ENCODE peak calls at places on chromosomes 12 and 14, in four cellular contexts. X is HepG2, N is WTC11, H is K562. I is an unnamed sample.

GRCh38 chr12:114767906-114768697 is 84.1 kb upstream of the TBX3 start:
- DNase-seq in X (peak; percentile 53), N (peak; percentile 30), H (no peak), I (no peak)

GRCh38 chr12:63028951-63029350 is 94.0 kb upstream of the PPM1H start:
- DNase-seq in N (no peak), X (no peak), H (no peak), I (no peak)

GRCh38 chr12:109706747-109707469 is 6.7 kb upstream of the FAM222A start:
- DNase-seq in X (peak; percentile 94), H (no peak), N (no peak), I (no peak)

GRCh38 chr12:107319536-107320030 is 226.2 kb upstream of the CRY1 start:
- DNase-seq in X (no peak), N (no peak), H (no peak), I (no peak)

GRCh38 chr14:37230551-37231194 is 32.9 kb downstream of the MIPOL1 start:
- DNase-seq in N (no peak), H (peak; percentile 42), X (peak; percentile 90), I (no peak)

GRCh38 chr14:32252030-32252670 is 49.1 kb upstream of the RNU6-8 start:
- DNase-seq in H (peak; percentile 38), X (peak; percentile 89), N (peak; percentile 37), I (peak; percentile 36)

GRCh38 chr12:59632408-59632807 is 36.6 kb downstream of the SLC16A7 start:
- DNase-seq in H (no peak), N (no peak), X (no peak), I (no peak)

GRCh38 chr12:68225576-68226476 is at the start of gene IL26:
- DNase-seq in N (no peak), X (no peak), H (no peak), I (no peak)

GRCh38 chr12:7917392-7918267 is 18.4 kb downstream of the SLC2A3 start:
- DNase-seq in N (no peak), X (no peak), H (no peak), I (no peak)

GRCh38 chr12:7916936-7917335 is 19.1 kb downstream of the SLC2A3 start:
- DNase-seq in X (no peak), N (no peak), H (no peak), I (no peak)

DNA sequence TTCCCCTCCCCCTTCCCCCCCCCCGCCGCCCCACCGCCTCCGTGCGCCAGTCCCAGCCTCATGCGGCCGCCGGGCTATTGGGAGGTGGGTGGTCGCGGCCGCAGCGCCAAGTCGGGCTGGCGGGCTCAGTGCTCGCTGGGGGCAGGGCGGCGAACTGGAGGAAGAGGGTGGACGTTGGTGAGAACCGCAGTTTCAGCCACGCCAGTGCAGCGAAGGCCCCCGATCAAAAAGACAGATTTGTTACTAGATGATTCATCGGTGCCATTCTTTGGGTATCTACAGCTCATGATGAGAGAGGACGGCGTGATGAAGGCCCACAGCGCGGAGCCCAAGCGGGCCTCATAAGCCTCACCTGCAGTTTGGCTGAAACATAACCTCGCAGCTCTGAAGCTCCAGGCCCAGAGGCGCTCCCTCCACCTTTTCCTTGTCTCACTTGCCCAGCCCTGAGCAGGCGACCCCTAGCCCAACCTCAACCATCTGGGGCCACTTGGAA is 20.0 kb downstream of the SLC2A3 start:
- DNase-seq in X (no peak), H (no peak), N (peak; percentile 25), I (no peak)
- TF ChIP-seq NR2C2 in X (no peak), H (no peak), N (no peak), I (no peak)

GRCh38 chr14:53186532-53186931 is 33.4 kb upstream of the DDHD1 start:
- DNase-seq in H (no peak), X (no peak), N (no peak), I (no peak)

GRCh38 chr14:53187921-53188463 is 34.9 kb upstream of the DDHD1 start:
- DNase-seq in X (no peak), H (no peak), N (no peak), I (no peak)

GRCh38 chr14:53183071-53183470 is 29.9 kb upstream of the DDHD1 start:
- DNase-seq in N (no peak), X (no peak), H (no peak), I (no peak)

GRCh38 chr14:53180272-53181221 is 27.4 kb upstream of the DDHD1 start:
- DNase-seq in H (peak; percentile 7), N (peak; percentile 68), X (peak; percentile 15), I (peak; percentile 78)

GRCh38 chr14:53183611-53184010 is 30.5 kb upstream of the DDHD1 start:
- DNase-seq in X (no peak), N (no peak), H (no peak), I (no peak)
- TF ChIP-seq NR2C2 in X (no peak), N (no peak), H (no peak), I (no peak)

GRCh38 chr14:99777956-99778355 is 15.3 kb upstream of the EML1 start:
- DNase-seq in N (no peak), X (no peak), H (no peak), I (no peak)

GRCh38 chr14:99781853-99782610 is 11.2 kb upstream of the EML1 start:
- DNase-seq in X (no peak), H (no peak), N (no peak), I (no peak)

GRCh38 chr14:99781091-99781490 is 12.1 kb upstream of the EML1 start:
- DNase-seq in H (no peak), X (no peak), N (no peak), I (no peak)

GRCh38 chr14:99779751-99780150 is 13.5 kb upstream of the EML1 start:
- DNase-seq in N (no peak), H (no peak), X (no peak), I (no peak)

GRCh38 chr14:99780690-99781089 is 12.5 kb upstream of the EML1 start:
- DNase-seq in H (no peak), N (no peak), X (peak; percentile 48), I (no peak)
- TF ChIP-seq NR2C2 in H (no peak), N (no peak), X (no peak), I (no peak)

GRCh38 chr12:91718326-91718725 is 427.3 kb downstream of the BTG1 start:
- DNase-seq in H (no peak), N (no peak), X (no peak), I (no peak)
- TF ChIP-seq NR2C2 in H (no peak), N (no peak), X (no peak), I (no peak)

GRCh38 chr14:104245075-104245474 is 106.7 kb downstream of the KIF26A start:
- DNase-seq in H (no peak), N (no peak), X (no peak), I (no peak)

GRCh38 chr14:104245723-104246122 is 107.3 kb downstream of the KIF26A start:
- DNase-seq in H (no peak), N (no peak), X (no peak), I (no peak)

GRCh38 chr14:104246401-104247335 is 108.3 kb downstream of the KIF26A start:
- DNase-seq in H (no peak), X (no peak), N (no peak), I (no peak)

GRCh38 chr14:104243200-104243599 is 104.8 kb downstream of the KIF26A start:
- DNase-seq in X (no peak), H (no peak), N (no peak), I (no peak)

DNA sequence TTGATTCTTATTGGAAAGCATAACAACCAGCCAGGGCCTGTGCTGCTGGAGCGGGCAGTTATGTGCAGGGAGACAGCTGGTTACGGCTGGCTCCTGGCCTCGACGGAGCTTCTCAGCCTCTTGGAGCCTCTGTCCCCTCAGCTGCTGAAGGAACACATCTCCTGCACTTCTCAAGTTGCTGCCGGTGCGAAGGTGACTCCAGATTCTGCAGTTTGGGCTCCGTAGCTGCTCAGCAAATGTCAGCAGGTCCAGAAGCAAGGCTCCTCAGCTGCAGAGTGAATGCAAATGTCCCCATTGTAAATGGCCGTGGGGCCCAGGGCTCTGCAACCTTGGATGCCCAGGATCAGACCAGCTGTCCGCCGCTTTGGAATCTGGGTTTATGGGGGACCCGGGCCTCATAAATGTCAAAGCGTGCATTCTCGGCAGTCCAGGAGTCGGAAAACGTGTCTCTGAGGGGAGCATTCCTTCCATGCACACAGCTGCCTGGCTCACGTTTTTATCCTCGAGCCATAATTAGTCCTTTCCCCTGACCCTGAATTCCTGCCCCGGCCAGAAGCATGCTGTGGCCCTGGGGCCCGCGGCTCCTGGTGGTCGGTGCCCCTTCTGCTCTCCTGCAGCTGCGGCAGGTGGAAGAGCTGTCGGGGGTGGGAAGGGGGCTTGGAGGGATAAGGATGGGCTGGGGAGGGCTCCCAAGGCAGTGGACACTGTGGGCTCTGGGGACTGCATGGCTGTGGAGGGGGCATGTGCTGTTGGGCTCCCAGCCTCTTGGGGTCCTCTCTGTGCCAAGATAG is 106.0 kb downstream of the KIF26A start:
- DNase-seq in X (no peak), H (no peak), N (no peak), I (no peak)
- TF ChIP-seq NR2C2 in X (no peak), H (no peak), N (no peak), I (no peak)

DNA sequence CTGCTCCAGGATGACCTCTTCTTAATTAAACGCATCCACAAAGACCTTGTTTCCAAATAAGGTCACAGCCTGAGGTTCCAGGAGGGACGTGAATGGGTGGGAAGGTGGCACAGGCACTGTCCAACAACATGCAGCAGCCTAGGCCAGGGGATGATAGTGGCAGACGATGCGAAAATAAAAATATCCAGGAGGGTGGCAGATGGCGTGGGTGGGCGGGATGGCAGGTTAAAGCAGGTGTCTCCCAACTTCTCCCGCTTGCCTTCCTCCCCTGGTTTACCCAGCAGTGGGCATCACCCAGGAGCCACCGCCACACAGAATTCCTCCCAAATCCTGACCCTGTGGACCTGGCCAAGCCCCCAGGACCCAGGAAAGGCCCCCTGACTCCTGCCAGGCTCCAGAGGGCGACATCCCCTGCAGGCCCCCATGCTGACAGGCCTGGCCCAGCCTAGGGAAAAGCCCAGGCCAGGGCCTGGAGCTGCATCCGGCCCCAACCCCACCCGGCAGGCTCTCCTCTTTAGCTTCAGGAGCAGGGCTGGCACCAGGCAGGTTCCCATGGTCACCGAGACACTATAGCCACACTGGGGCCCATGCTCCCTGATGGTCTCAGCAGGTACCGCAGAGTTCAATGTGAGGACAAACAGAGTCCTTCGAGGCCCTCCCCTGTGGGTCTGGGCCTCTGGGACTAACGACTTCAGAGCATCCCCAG is 9.7 kb downstream of the NCOR2 start:
- DNase-seq in H (no peak), N (no peak), X (no peak), I (no peak)
- TF ChIP-seq NR2C2 in H (no peak), N (no peak), X (no peak), I (no peak)

GRCh38 chr14:52275372-52275771 is 7.9 kb downstream of the PTGDR start:
- DNase-seq in N (no peak), X (no peak), H (no peak), I (no peak)

GRCh38 chr14:52283099-52283498 is 15.6 kb downstream of the PTGDR start:
- DNase-seq in X (no peak), H (no peak), N (no peak), I (no peak)

GRCh38 chr14:52277552-52277951 is 10.1 kb downstream of the PTGDR start:
- DNase-seq in H (no peak), X (no peak), N (no peak), I (no peak)

DNA sequence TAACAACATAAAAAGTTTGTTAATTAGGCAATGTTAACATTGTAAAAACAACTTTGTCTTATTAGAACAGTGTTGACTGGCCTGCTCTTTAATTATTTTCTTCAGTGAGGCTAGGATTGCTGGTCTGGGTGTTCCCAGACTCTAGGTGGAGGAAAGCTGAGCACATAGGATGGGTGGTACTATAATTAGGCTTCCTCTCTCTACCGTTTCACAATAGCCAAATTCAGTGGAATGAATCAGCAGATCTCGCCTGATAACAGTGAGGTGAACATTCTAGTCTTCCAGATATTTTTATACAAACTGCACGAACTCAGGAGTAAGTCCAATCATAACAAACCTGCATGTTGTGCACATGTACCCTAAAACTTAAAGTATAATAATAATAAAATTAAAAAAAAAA is 11.9 kb downstream of the PTGDR start:
- DNase-seq in X (no peak), N (no peak), H (no peak), I (no peak)
- TF ChIP-seq NR2C2 in X (no peak), N (no peak), H (no peak), I (no peak)

I was measured in GM12878.